ENCODE peak calls at places on chromosomes 3 and 15, in five cellular contexts. A is heart right ventricle, L is ELR, Y is B cell, H is stomach. S is an unnamed sample.

GRCh38 chr3:194526164-194526563 is 39.4 kb upstream of the ATP13A3 start:
- DNase-seq in H (no peak), L (no peak), Y (no peak), A (no peak), S (no peak)

GRCh38 chr3:172516318-172517214 is 6.7 kb downstream of the TNFSF10 start:
- DNase-seq in A (peak), Y (no peak), H (peak), L (peak), S (peak)

GRCh38 chr3:30894521-30895289 is at the start of gene GADL1:
- DNase-seq in A (peak), Y (peak), H (peak), L (peak), S (peak)

GRCh38 chr3:134463676-134464611 is 21.8 kb downstream of the ANAPC13 start:
- DNase-seq in L (peak), H (no peak), A (peak), Y (no peak), S (peak)

GRCh38 chr3:119810018-119810435 is 28.1 kb downstream of the NR1I2 start:
- DNase-seq in H (peak), A (peak), Y (peak), L (peak), S (peak)

GRCh38 chr15:101472033-101472432 is 17.5 kb downstream of the PCSK6 start:
- DNase-seq in Y (no peak), H (no peak), A (no peak), L (no peak), S (no peak)

GRCh38 chr3:170725285-170725731 is 139.4 kb upstream of the SLC7A14 start:
- DNase-seq in L (peak), Y (no peak), A (no peak), H (no peak), S (peak)

GRCh38 chr3:30658328-30659052 is 52.1 kb downstream of the TGFBR2 start:
- DNase-seq in Y (peak), L (peak), A (no peak), H (no peak), S (peak)

GRCh38 chr15:78131295-78132021 is at the start of gene CIB2:
- DNase-seq in L (peak), A (peak), H (peak), Y (peak), S (peak)

GRCh38 chr3:40985195-40985594 is 214.1 kb upstream of the CTNNB1 start:
- DNase-seq in H (no peak), Y (no peak), L (no peak), A (no peak), S (peak)

GRCh38 chr15:84731774-84732173 is 15.8 kb upstream of the SEC11A start:
- DNase-seq in Y (no peak), A (no peak), L (peak), H (no peak), S (peak)

GRCh38 chr3:48402281-48402732 is 27.6 kb downstream of the PLXNB1 start:
- DNase-seq in L (peak), H (peak), Y (no peak), A (peak), S (peak)

GRCh38 chr3:184716652-184717607 is 5.1 kb upstream of the MAGEF1 start:
- DNase-seq in H (no peak), L (peak), A (peak), Y (no peak), S (peak)

GRCh38 chr3:53140575-53141467 is 10.6 kb upstream of the RFT1 start:
- DNase-seq in H (no peak), Y (no peak), A (no peak), L (peak), S (peak)

GRCh38 chr3:34024447-34025240 is 226.2 kb downstream of the PDCD6IP start:
- DNase-seq in A (no peak), L (no peak), H (no peak), Y (no peak), S (no peak)

GRCh38 chr3:87855626-87856025 is 203.2 kb downstream of the CGGBP1 start:
- DNase-seq in L (peak), A (no peak), Y (no peak), H (no peak), S (peak)

GRCh38 chr3:123636431-123636841 is 51.6 kb upstream of the HACD2 start:
- DNase-seq in H (no peak), L (no peak), Y (no peak), A (no peak), S (no peak)

GRCh38 chr3:99842826-99843589 is 25.3 kb downstream of the CMSS1 start:
- DNase-seq in Y (peak), A (no peak), H (no peak), L (peak), S (peak)

GRCh38 chr15:68821190-68821897 is 649 bp upstream of the ANP32A start:
- DNase-seq in Y (peak), A (no peak), H (no peak), L (no peak), S (no peak)

GRCh38 chr15:51375966-51376640 is 34.6 kb downstream of the GLDN start:
- DNase-seq in Y (no peak), L (peak), A (no peak), H (no peak), S (peak)

GRCh38 chr3:160982497-160982896 is 122.7 kb downstream of the B3GALNT1 start:
- DNase-seq in Y (peak), H (no peak), L (no peak), A (no peak), S (no peak)

GRCh38 chr3:80190051-80190450 is 422.3 kb upstream of the ROBO1 start:
- DNase-seq in A (no peak), H (no peak), Y (no peak), L (peak), S (peak)

GRCh38 chr3:158404319-158404718 is 166.7 kb upstream of the MLF1 start:
- DNase-seq in H (no peak), A (no peak), Y (no peak), L (no peak), S (no peak)

GRCh38 chr3:196287066-196287404 is 491 bp downstream of the PCYT1A start:
- DNase-seq in L (peak), H (no peak), Y (no peak), A (peak), S (peak)

GRCh38 chr15:33699691-33700447 is 268.4 kb upstream of the CHRM5 start:
- DNase-seq in L (peak), Y (no peak), H (no peak), A (no peak), S (no peak)

GRCh38 chr3:132756108-132756650 is 34.0 kb upstream of the NPHP3 start:
- DNase-seq in H (no peak), Y (no peak), A (no peak), L (no peak), S (peak)

GRCh38 chr3:154766765-154767503 is 313.2 kb upstream of the MME start:
- DNase-seq in H (no peak), L (no peak), A (no peak), Y (peak), S (no peak)

GRCh38 chr15:80730931-80731330 is 35.8 kb downstream of the ABHD17C start:
- DNase-seq in A (no peak), Y (no peak), L (peak), H (no peak), S (no peak)

GRCh38 chr3:46370784-46371183 is at the start of gene CCR5:
- DNase-seq in Y (no peak), A (no peak), L (no peak), H (no peak), S (no peak)

GRCh38 chr15:90249123-90249863 is at the start of gene TTLL13:
- DNase-seq in L (peak), Y (peak), A (peak), H (peak), S (peak)